ENCODE peak calls at places on chromosomes 16 and 17, in five cellular contexts. G is body of pancreas, V is IMR-90, Z is stomach, X is ovary. W is an unnamed sample.

GRCh38 chr16:50699345-50700159 is 6.1 kb downstream of the NOD2 start:
- DNase-seq in G (no peak), V (peak), Z (no peak), X (no peak), W (no peak)

GRCh38 chr17:79104898-79105600 is 30.4 kb downstream of the ENGASE start:
- DNase-seq in G (no peak), V (no peak), Z (no peak), X (no peak), W (no peak)

GRCh38 chr16:50261707-50262235 is 4.6 kb upstream of the ADCY7 start:
- DNase-seq in G (no peak), V (no peak), Z (peak), X (no peak), W (peak)

GRCh38 chr16:2205104-2205966 is at the start of gene MLST8:
- DNase-seq in G (peak), V (peak), Z (peak), X (peak), W (peak)

GRCh38 chr17:48630009-48630924 is 4.1 kb upstream of the HOXB9 start:
- DNase-seq in G (no peak), V (no peak), Z (no peak), X (no peak), W (no peak)

GRCh38 chr16:69187387-69187890 is 475 bp downstream of the SNTB2 start:
- DNase-seq in G (peak), V (no peak), Z (peak), X (peak), W (peak)

GRCh38 chr17:57257213-57257873 is 1.0 kb downstream of the MSI2 start:
- DNase-seq in G (no peak), V (no peak), Z (no peak), X (no peak), W (peak)

GRCh38 chr17:37081287-37081686 is 132.5 kb downstream of the AATF start:
- DNase-seq in G (no peak), V (no peak), Z (no peak), X (no peak), W (peak)

GRCh38 chr17:43546317-43547188 is at the start of gene ETV4:
- DNase-seq in G (peak), V (peak), Z (peak), X (peak), W (peak)

GRCh38 chr17:16027708-16028584 is 28.3 kb downstream of the TTC19 start:
- DNase-seq in G (peak), V (peak), Z (no peak), X (no peak), W (peak)

GRCh38 chr17:34852614-34853013 is 108.6 kb downstream of the CCT6B start:
- DNase-seq in G (no peak), V (no peak), Z (no peak), X (no peak), W (no peak)

GRCh38 chr17:27345141-27345904 is 51.4 kb downstream of the WSB1 start:
- DNase-seq in G (peak), V (peak), Z (no peak), X (no peak), W (no peak)

GRCh38 chr16:23694707-23695373 is 16.2 kb downstream of the PLK1 start:
- DNase-seq in G (no peak), V (peak), Z (no peak), X (no peak), W (peak)

GRCh38 chr17:27552467-27552779 is 78.6 kb upstream of the LGALS9 start:
- DNase-seq in G (peak), V (peak), Z (no peak), X (no peak), W (no peak)

GRCh38 chr17:15946611-15947120 is 1.7 kb downstream of the ADORA2B start:
- DNase-seq in G (no peak), V (no peak), Z (no peak), X (no peak), W (peak)

GRCh38 chr17:2124391-2124790 is 69.5 kb downstream of the HIC1 start:
- DNase-seq in G (no peak), V (peak), Z (no peak), X (no peak), W (no peak)

GRCh38 chr16:17467923-17468540 is 2.7 kb downstream of the XYLT1 start:
- DNase-seq in G (peak), V (peak), Z (peak), X (peak), W (no peak)
- TF ChIP-seq POLR2A in G (no peak), V (no peak), Z (no peak), X (no peak), W (no peak)

GRCh38 chr17:59783221-59784016 is 76.0 kb downstream of the VMP1 start:
- DNase-seq in G (no peak), V (peak), Z (no peak), X (no peak), W (peak)

GRCh38 chr17:59786213-59786535 is 78.7 kb downstream of the VMP1 start:
- DNase-seq in G (no peak), V (no peak), Z (no peak), X (no peak), W (no peak)

GRCh38 chr17:59785091-59785799 is 77.8 kb downstream of the VMP1 start:
- DNase-seq in G (no peak), V (no peak), Z (no peak), X (no peak), W (no peak)

GRCh38 chr17:59790936-59791335 is 83.5 kb downstream of the VMP1 start:
- DNase-seq in G (no peak), V (no peak), Z (no peak), X (no peak), W (no peak)

DNA sequence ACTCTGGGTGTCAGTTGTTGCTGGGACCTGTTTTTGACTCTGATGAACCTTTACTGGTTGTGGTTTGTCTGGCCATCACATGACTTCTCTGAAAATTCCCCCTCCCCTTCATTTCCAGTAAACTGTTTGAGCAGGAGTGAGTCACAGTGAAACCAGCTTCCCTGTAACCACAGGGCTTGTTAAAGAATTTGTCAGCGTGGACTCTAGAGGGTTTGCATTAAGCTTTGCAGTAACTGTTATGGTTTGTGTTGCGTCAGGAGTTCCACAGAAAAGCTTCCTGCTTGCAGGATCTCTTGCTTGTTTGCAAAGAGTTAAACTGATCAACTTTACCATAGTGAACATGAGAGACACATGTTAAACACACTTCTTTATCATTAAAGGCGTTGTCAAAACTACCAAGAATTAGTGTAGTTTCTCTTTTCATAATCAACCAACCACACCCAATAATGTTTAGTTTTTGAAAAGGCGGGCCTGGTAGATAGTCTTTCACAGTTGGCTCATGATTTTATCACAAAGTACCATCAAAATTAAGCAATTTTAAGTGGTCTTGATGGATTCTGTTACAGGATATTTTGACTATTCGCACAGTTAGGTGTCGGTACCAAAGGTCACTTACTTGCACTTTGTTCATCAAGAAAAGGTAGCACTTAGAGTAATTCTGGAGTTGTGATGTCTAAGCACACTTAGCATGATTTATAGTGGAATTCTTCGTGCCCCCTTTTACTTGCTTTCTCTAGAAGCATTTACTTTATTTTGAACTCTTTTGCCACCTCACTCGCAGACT is 79.3 kb downstream of the VMP1 start:
- DNase-seq in G (peak), V (peak), Z (peak), X (no peak), W (peak)
- TF ChIP-seq POLR2A in G (peak), V (peak), Z (no peak), X (no peak), W (peak)

DNA sequence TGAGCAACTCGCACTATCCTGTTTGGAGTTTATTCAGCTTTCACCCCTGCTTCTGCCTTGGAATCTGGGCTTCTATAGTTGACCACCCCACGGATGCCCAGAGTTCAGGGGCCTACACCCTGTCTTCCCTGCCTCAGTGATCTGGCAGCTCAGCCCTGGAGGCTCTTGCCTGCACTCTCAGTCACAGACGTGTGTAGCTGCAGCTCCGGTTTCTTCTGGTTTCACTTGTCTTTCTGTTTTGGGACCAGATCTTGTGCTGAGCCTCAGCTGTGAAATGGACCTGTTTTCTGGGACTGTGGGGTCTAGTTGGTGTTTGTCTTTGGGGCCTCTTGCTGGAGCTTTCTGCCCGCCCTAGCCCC is 5.8 kb downstream of the GPT2 start:
- DNase-seq in G (no peak), V (no peak), Z (no peak), X (no peak), W (no peak)
- TF ChIP-seq POLR2A in G (no peak), V (no peak), Z (no peak), X (no peak), W (no peak)

DNA sequence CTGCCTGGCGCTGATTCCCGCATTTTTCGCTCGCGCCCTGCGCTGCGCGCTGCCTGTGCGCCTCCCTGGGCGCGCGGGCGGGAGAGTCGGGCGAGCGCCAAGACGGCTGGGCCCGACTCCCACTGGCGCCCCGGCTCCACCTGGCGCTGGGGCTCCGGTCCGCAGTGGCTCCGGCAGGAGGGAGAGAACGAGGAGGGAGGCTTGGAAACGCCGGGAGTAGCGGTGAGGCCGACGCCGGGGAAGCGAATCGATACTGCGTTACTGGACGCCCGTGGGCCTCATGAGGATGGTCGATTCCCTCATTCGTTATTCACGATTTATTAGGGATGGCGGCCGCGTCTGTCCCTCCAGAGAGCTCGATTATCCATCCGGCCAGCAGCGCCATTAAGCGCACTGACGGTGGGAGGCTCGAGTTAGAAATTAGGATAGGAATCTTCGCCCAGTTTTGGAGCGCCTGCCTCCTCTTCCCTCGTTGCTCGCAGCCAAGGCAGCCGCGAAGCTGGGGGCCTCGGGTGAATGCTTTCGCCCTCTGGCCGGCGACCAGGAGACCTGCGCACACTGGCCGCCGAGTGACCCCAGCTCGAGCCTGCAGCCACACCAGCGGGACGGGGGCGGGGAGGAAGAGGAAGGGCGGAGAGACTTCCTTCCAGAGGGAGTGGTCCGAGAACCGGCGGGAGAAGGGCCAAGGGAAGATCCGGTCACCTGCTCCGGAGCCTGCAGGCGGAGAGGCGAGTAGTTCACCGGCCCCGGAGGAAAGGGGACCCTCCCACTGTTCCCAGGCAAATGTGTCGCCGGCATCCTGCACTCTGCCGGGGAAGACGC is 1.3 kb upstream of the PCGF2 start:
- DNase-seq in G (peak), V (peak), Z (peak), X (peak), W (peak)
- TF ChIP-seq POLR2A in G (peak), V (no peak), Z (no peak), X (peak), W (no peak)

DNA sequence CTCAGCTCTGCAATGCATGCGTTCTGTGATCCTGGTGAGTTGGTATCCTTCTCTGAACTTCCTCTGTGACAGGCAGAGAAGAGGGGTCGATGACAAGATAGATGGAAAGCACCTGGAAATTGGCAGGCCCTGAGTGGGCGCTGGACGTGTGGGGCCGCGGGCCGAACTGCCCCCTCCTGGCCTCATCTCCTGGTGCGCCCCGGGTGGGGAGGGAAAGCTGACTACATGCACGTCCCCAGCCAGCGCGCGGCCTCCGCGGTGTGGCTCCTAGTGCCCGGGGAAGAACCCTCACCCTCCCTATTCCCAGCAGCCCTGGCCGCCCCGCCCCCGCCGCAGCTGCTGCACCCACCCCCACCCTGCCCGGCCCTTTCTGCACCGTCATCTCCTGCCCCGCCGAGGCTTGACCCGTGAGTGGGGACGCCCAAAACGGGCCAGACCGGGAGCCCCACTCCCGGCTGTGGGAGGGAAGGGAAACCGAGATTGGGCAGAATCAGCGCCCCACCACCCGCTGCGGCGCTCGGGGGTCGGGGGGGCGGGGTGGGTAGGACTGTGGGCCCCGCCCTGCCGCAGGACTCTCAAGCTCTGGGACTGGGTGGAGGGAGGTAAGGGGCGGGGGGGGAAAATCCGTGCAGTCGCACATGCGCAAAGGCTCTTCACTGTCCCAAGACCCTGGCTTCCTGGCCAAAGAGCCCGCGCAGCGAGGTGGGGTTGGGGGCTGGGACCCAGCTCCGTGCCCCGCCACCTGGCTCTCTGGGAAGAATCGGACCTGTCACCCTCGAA is at the start of gene NOL3:
- DNase-seq in G (peak), V (peak), Z (peak), X (peak), W (peak)
- TF ChIP-seq POLR2A in G (peak), V (peak), Z (no peak), X (no peak), W (no peak)

GRCh38 chr16:4800290-4801041 is 2.0 kb downstream of the ROGDI start:
- DNase-seq in G (peak), V (no peak), Z (peak), X (no peak), W (peak)

GRCh38 chr16:4803479-4804243 is 1.2 kb upstream of the ROGDI start:
- DNase-seq in G (no peak), V (no peak), Z (no peak), X (no peak), W (peak)

GRCh38 chr16:4801051-4801961 is 1.1 kb downstream of the ROGDI start:
- DNase-seq in G (no peak), V (no peak), Z (no peak), X (no peak), W (peak)

GRCh38 chr16:4802659-4803287 is 340 bp upstream of the ROGDI start:
- DNase-seq in G (peak), V (peak), Z (peak), X (peak), W (peak)

DNA sequence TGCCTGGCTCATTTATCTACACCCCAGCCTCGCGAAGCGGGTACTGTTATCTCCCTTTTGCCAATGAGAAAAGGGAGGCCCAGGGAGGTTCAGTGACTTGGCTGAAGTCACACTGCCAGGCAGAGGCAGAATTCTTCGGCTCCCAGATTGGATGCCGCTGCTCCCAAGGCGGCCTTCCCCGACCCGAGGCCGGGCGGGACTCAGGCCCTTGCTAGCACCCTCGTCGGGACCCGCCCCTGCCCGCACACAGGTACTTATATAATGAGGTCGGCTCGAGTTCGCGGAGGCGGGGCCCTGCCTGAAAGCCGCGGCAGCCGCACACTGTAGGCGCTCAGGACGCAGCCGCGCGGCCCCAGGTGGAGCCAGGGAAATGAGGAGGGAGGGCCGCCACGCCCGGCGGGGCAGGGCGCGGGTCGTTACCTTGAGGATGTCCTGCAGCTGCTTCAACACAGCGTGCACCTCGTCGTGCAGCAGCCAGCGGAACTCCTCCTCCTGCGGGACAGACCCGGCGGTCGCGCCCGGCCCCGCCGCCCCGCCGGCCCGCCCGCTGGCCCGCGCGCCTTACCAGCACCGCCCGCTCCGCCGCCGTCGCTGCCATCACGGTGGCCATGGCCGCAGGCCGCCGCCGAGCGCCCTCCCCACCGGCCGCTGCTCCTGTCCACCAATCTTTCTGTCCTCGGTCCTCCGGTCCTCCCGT is at the start of gene ROGDI:
- DNase-seq in G (peak), V (peak), Z (peak), X (peak), W (peak)
- TF ChIP-seq POLR2A in G (peak), V (no peak), Z (peak), X (no peak), W (peak)

DNA sequence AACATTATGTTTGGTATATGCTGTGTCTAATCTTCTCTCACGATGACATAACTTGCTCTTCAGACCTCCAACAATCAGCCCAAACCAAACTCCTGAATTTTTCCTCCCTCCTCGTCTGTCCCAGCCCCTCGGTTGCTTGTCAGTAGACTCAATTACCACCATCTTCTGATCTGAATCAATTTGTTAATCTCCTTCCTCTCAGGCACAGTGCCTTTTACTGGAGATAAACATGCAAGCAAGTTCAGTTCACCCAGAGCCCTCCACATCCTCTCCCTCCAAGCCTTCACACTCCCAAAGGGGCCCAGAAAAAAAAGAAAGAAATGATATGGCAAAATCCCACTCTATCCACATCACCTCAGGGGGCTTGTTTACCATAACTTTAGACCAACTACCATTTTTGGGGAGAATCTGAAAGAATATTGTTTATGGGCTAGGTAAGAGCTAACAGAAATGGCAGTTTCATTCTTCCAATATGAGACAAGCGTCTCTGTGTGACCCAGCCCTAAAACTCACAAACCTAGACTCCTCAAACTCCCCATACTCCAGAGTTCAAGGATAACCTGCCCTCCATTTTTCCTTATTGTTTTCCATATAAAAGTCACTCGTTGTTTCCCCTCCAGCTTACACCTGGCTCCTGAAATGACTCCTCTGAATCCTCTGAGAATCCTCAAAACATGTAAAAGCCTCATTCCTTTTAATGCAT is 1.5 kb downstream of the TEX2 start:
- DNase-seq in G (no peak), V (no peak), Z (no peak), X (no peak), W (peak)
- TF ChIP-seq POLR2A in G (no peak), V (no peak), Z (no peak), X (no peak), W (peak)

W was measured in erythroblast.